ENCODE peak calls at places on chromosome 6, in four cellular contexts. One of them, this sample, is unnamed.

GRCh38 chr6:166619912-166620311 is 7.1 kb downstream of the RPS6KA2 start:
- DNase-seq in heart right ventricle: no peak
- DNase-seq in ascending aorta: no peak
- DNase-seq in epithelial cell of esophagus: peak
- DNase-seq in this sample: no peak

GRCh38 chr6:143210420-143210819 is 149.7 kb downstream of the AIG1 start:
- DNase-seq in heart right ventricle: no peak
- DNase-seq in ascending aorta: no peak
- DNase-seq in epithelial cell of esophagus: no peak
- DNase-seq in this sample: no peak

GRCh38 chr6:150777731-150778130 is 87.8 kb upstream of the MTHFD1L start:
- DNase-seq in heart right ventricle: no peak
- DNase-seq in ascending aorta: no peak
- DNase-seq in epithelial cell of esophagus: no peak
- DNase-seq in this sample: no peak

GRCh38 chr6:72724545-72724944 is 102.7 kb downstream of the KCNQ5 start:
- DNase-seq in heart right ventricle: no peak
- DNase-seq in ascending aorta: no peak
- DNase-seq in epithelial cell of esophagus: no peak
- DNase-seq in this sample: no peak

GRCh38 chr6:151494235-151494950 is 576 bp downstream of the CCDC170 start:
- DNase-seq in heart right ventricle: peak
- DNase-seq in ascending aorta: no peak
- DNase-seq in epithelial cell of esophagus: peak
- DNase-seq in this sample: peak

GRCh38 chr6:11263185-11263817 is 30.8 kb upstream of the NEDD9 start:
- DNase-seq in heart right ventricle: no peak
- DNase-seq in ascending aorta: peak
- DNase-seq in epithelial cell of esophagus: peak
- DNase-seq in this sample: no peak

GRCh38 chr6:36780517-36781210 is 58.6 kb downstream of the CPNE5 start:
- DNase-seq in heart right ventricle: no peak
- DNase-seq in ascending aorta: no peak
- DNase-seq in epithelial cell of esophagus: peak
- DNase-seq in this sample: no peak

GRCh38 chr6:148891027-148891783 is 144.4 kb downstream of the UST start:
- DNase-seq in heart right ventricle: no peak
- DNase-seq in ascending aorta: no peak
- DNase-seq in epithelial cell of esophagus: no peak
- DNase-seq in this sample: no peak

GRCh38 chr6:38138374-38138773 is 318.8 kb downstream of the ZFAND3 start:
- DNase-seq in heart right ventricle: no peak
- DNase-seq in ascending aorta: no peak
- DNase-seq in epithelial cell of esophagus: no peak
- DNase-seq in this sample: no peak

GRCh38 chr6:27168586-27169443 is 78.7 kb upstream of the PRSS16 start:
- DNase-seq in heart right ventricle: no peak
- DNase-seq in ascending aorta: no peak
- DNase-seq in epithelial cell of esophagus: peak
- DNase-seq in this sample: no peak

GRCh38 chr6:31664790-31665500 is at the start of gene GPANK1:
- DNase-seq in heart right ventricle: peak
- DNase-seq in ascending aorta: peak
- DNase-seq in epithelial cell of esophagus: peak
- DNase-seq in this sample: peak

GRCh38 chr6:107154131-107154906 is 39.0 kb upstream of the BEND3 start:
- DNase-seq in heart right ventricle: no peak
- DNase-seq in ascending aorta: no peak
- DNase-seq in epithelial cell of esophagus: no peak
- DNase-seq in this sample: peak

GRCh38 chr6:64252256-64252655 is 616.7 kb downstream of the PHF3 start:
- DNase-seq in heart right ventricle: no peak
- DNase-seq in ascending aorta: no peak
- DNase-seq in epithelial cell of esophagus: peak
- DNase-seq in this sample: no peak

GRCh38 chr6:31597006-31597405 is 4.2 kb upstream of the NCR3 start:
- DNase-seq in heart right ventricle: no peak
- DNase-seq in ascending aorta: no peak
- DNase-seq in epithelial cell of esophagus: peak
- DNase-seq in this sample: no peak

GRCh38 chr6:160221423-160221822 is 37.2 kb downstream of the SLC22A2 start:
- DNase-seq in heart right ventricle: no peak
- DNase-seq in ascending aorta: no peak
- DNase-seq in epithelial cell of esophagus: peak
- DNase-seq in this sample: no peak

GRCh38 chr6:154504865-154505449 is 5.5 kb downstream of the CNKSR3 start:
- DNase-seq in heart right ventricle: no peak
- DNase-seq in ascending aorta: no peak
- DNase-seq in epithelial cell of esophagus: no peak
- DNase-seq in this sample: no peak

GRCh38 chr6:168155193-168155592 is 76.2 kb upstream of the FRMD1 start:
- DNase-seq in heart right ventricle: no peak
- DNase-seq in ascending aorta: no peak
- DNase-seq in epithelial cell of esophagus: no peak
- DNase-seq in this sample: no peak

GRCh38 chr6:12233693-12234551 is 56.2 kb upstream of the EDN1 start:
- DNase-seq in heart right ventricle: no peak
- DNase-seq in ascending aorta: no peak
- DNase-seq in epithelial cell of esophagus: peak
- DNase-seq in this sample: peak

GRCh38 chr6:81892911-81893310 is 140.4 kb upstream of the TENT5A start:
- DNase-seq in heart right ventricle: no peak
- DNase-seq in ascending aorta: no peak
- DNase-seq in epithelial cell of esophagus: no peak
- DNase-seq in this sample: no peak

GRCh38 chr6:70686548-70687133 is 19.0 kb downstream of the SMAP1 start:
- DNase-seq in heart right ventricle: no peak
- DNase-seq in ascending aorta: no peak
- DNase-seq in epithelial cell of esophagus: peak
- DNase-seq in this sample: no peak

GRCh38 chr6:125586074-125586473 is 163.4 kb upstream of the HEY2 start:
- DNase-seq in heart right ventricle: no peak
- DNase-seq in ascending aorta: no peak
- DNase-seq in epithelial cell of esophagus: peak
- DNase-seq in this sample: no peak

GRCh38 chr6:149210376-149210775 is 107.1 kb upstream of the TAB2 start:
- DNase-seq in heart right ventricle: no peak
- DNase-seq in ascending aorta: no peak
- DNase-seq in epithelial cell of esophagus: peak
- DNase-seq in this sample: no peak

GRCh38 chr6:148657053-148657452 is 89.8 kb upstream of the UST start:
- DNase-seq in heart right ventricle: no peak
- DNase-seq in ascending aorta: peak
- DNase-seq in epithelial cell of esophagus: peak
- DNase-seq in this sample: no peak

GRCh38 chr6:124482071-124482491 is 480.2 kb upstream of the RNF217 start:
- DNase-seq in heart right ventricle: no peak
- DNase-seq in ascending aorta: no peak
- DNase-seq in epithelial cell of esophagus: no peak
- DNase-seq in this sample: no peak

GRCh38 chr6:81909162-81909561 is 156.7 kb upstream of the TENT5A start:
- DNase-seq in heart right ventricle: no peak
- DNase-seq in ascending aorta: no peak
- DNase-seq in epithelial cell of esophagus: no peak
- DNase-seq in this sample: no peak

GRCh38 chr6:134288538-134289203 is 29.2 kb downstream of the SGK1 start:
- DNase-seq in heart right ventricle: no peak
- DNase-seq in ascending aorta: no peak
- DNase-seq in epithelial cell of esophagus: peak
- DNase-seq in this sample: no peak

GRCh38 chr6:86609549-86610388 is 327.6 kb upstream of the HTR1E start:
- DNase-seq in heart right ventricle: no peak
- DNase-seq in ascending aorta: no peak
- DNase-seq in epithelial cell of esophagus: no peak
- DNase-seq in this sample: no peak

GRCh38 chr6:13425971-13426931 is 61.1 kb downstream of the GFOD1 start:
- DNase-seq in heart right ventricle: no peak
- DNase-seq in ascending aorta: no peak
- DNase-seq in epithelial cell of esophagus: peak
- DNase-seq in this sample: no peak

GRCh38 chr6:17817763-17818162 is 111.0 kb upstream of the NUP153 start:
- DNase-seq in heart right ventricle: no peak
- DNase-seq in ascending aorta: no peak
- DNase-seq in epithelial cell of esophagus: no peak
- DNase-seq in this sample: no peak

GRCh38 chr6:17820055-17820454 is 113.3 kb upstream of the NUP153 start:
- DNase-seq in heart right ventricle: no peak
- DNase-seq in ascending aorta: no peak
- DNase-seq in epithelial cell of esophagus: peak
- DNase-seq in this sample: no peak

GRCh38 chr6:17813561-17813960 is 106.8 kb upstream of the NUP153 start:
- DNase-seq in heart right ventricle: no peak
- DNase-seq in ascending aorta: no peak
- DNase-seq in epithelial cell of esophagus: no peak
- DNase-seq in this sample: no peak

GRCh38 chr6:17812311-17812710 is 105.6 kb upstream of the NUP153 start:
- DNase-seq in heart right ventricle: no peak
- DNase-seq in ascending aorta: no peak
- DNase-seq in epithelial cell of esophagus: no peak
- DNase-seq in this sample: no peak

GRCh38 chr6:17816921-17817611 is 110.3 kb upstream of the NUP153 start:
- DNase-seq in heart right ventricle: no peak
- DNase-seq in ascending aorta: no peak
- DNase-seq in epithelial cell of esophagus: no peak
- DNase-seq in this sample: no peak
- TF ChIP-seq CTCF in heart right ventricle: no peak
- TF ChIP-seq CTCF in ascending aorta: no peak
- TF ChIP-seq CTCF in epithelial cell of esophagus: no peak
- TF ChIP-seq CTCF in this sample: no peak

GRCh38 chr6:24492475-24492874 is 2.3 kb upstream of the ALDH5A1 start:
- DNase-seq in heart right ventricle: no peak
- DNase-seq in ascending aorta: no peak
- DNase-seq in epithelial cell of esophagus: peak
- DNase-seq in this sample: peak
- TF ChIP-seq CTCF in heart right ventricle: no peak
- TF ChIP-seq CTCF in ascending aorta: no peak
- TF ChIP-seq CTCF in epithelial cell of esophagus: peak
- TF ChIP-seq CTCF in this sample: peak

DNA sequence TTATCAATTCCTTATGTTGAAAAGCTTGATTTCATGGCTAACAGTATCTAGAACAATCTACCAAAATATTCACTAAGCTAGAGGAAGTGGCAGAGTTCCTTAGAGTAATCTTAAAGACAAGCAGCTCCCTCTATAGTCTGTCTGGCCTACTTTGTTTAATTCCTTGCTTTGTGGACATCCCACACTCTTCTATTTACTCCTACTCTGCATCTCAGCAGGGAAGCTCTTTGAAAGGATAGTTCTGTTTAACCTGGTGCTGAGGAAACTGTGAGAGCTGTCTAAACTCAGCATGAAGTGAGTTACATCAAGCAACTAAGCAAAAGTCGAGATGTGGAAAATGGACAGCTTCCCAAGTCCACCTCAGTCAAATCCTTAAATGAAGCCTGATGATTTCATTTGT is 4.3 kb downstream of the REV3L start:
- DNase-seq in heart right ventricle: no peak
- DNase-seq in ascending aorta: no peak
- DNase-seq in epithelial cell of esophagus: peak
- DNase-seq in this sample: no peak
- TF ChIP-seq CTCF in heart right ventricle: no peak
- TF ChIP-seq CTCF in ascending aorta: no peak
- TF ChIP-seq CTCF in epithelial cell of esophagus: peak
- TF ChIP-seq CTCF in this sample: no peak

GRCh38 chr6:18491303-18492090 is 104.3 kb downstream of the RNF144B start:
- DNase-seq in heart right ventricle: no peak
- DNase-seq in ascending aorta: no peak
- DNase-seq in epithelial cell of esophagus: peak
- DNase-seq in this sample: no peak
- TF ChIP-seq CTCF in heart right ventricle: no peak
- TF ChIP-seq CTCF in ascending aorta: no peak
- TF ChIP-seq CTCF in epithelial cell of esophagus: peak
- TF ChIP-seq CTCF in this sample: no peak

GRCh38 chr6:110618591-110619267 is 142.3 kb upstream of the SLC22A16 start:
- DNase-seq in heart right ventricle: no peak
- DNase-seq in ascending aorta: no peak
- DNase-seq in epithelial cell of esophagus: peak
- DNase-seq in this sample: peak
- TF ChIP-seq CTCF in heart right ventricle: no peak
- TF ChIP-seq CTCF in ascending aorta: no peak
- TF ChIP-seq CTCF in epithelial cell of esophagus: peak
- TF ChIP-seq CTCF in this sample: peak

GRCh38 chr6:68635706-68636513 is 828 bp downstream of the ADGRB3 start:
- DNase-seq in heart right ventricle: peak
- DNase-seq in ascending aorta: no peak
- DNase-seq in epithelial cell of esophagus: peak
- DNase-seq in this sample: peak

GRCh38 chr6:68632620-68633195 is 2.4 kb upstream of the ADGRB3 start:
- DNase-seq in heart right ventricle: no peak
- DNase-seq in ascending aorta: no peak
- DNase-seq in epithelial cell of esophagus: no peak
- DNase-seq in this sample: no peak

GRCh38 chr6:68635412-68635705 is 277 bp downstream of the ADGRB3 start:
- DNase-seq in heart right ventricle: no peak
- DNase-seq in ascending aorta: no peak
- DNase-seq in epithelial cell of esophagus: no peak
- DNase-seq in this sample: no peak

GRCh38 chr6:68633654-68634502 is 1.2 kb upstream of the ADGRB3 start:
- DNase-seq in heart right ventricle: no peak
- DNase-seq in ascending aorta: no peak
- DNase-seq in epithelial cell of esophagus: no peak
- DNase-seq in this sample: no peak

GRCh38 chr6:68634503-68635411 is at the start of gene ADGRB3:
- DNase-seq in heart right ventricle: peak
- DNase-seq in ascending aorta: peak
- DNase-seq in epithelial cell of esophagus: peak
- DNase-seq in this sample: peak
- TF ChIP-seq CTCF in heart right ventricle: no peak
- TF ChIP-seq CTCF in ascending aorta: no peak
- TF ChIP-seq CTCF in epithelial cell of esophagus: no peak
- TF ChIP-seq CTCF in this sample: no peak

GRCh38 chr6:53793318-53793975 is 1.4 kb upstream of the LRRC1 start:
- DNase-seq in heart right ventricle: peak
- DNase-seq in ascending aorta: no peak
- DNase-seq in epithelial cell of esophagus: peak
- DNase-seq in this sample: peak

GRCh38 chr6:53794720-53795253 is at the start of gene LRRC1:
- DNase-seq in heart right ventricle: peak
- DNase-seq in ascending aorta: peak
- DNase-seq in epithelial cell of esophagus: peak
- DNase-seq in this sample: peak

GRCh38 chr6:53795254-53795701 is 473 bp downstream of the LRRC1 start:
- DNase-seq in heart right ventricle: no peak
- DNase-seq in ascending aorta: no peak
- DNase-seq in epithelial cell of esophagus: peak
- DNase-seq in this sample: no peak

GRCh38 chr6:53792973-53793317 is 1.9 kb upstream of the LRRC1 start:
- DNase-seq in heart right ventricle: no peak
- DNase-seq in ascending aorta: no peak
- DNase-seq in epithelial cell of esophagus: no peak
- DNase-seq in this sample: no peak

GRCh38 chr6:53794073-53794719 is 609 bp upstream of the LRRC1 start:
- DNase-seq in heart right ventricle: peak
- DNase-seq in ascending aorta: peak
- DNase-seq in epithelial cell of esophagus: peak
- DNase-seq in this sample: peak
- TF ChIP-seq CTCF in heart right ventricle: no peak
- TF ChIP-seq CTCF in ascending aorta: peak
- TF ChIP-seq CTCF in epithelial cell of esophagus: peak
- TF ChIP-seq CTCF in this sample: no peak